ENCODE peak calls at places on chromosomes 11 and 22, in nine cellular contexts. One of them, this sample, is unnamed.

GRCh38 chr11:57370251-57370650 is 10.7 kb downstream of the PRG3 start:
- DNase-seq in pancreas: no peak
- DNase-seq in cardiac muscle cell: no peak
- DNase-seq in glutamatergic neuron: no peak
- DNase-seq in epithelial cell of esophagus: peak
- DNase-seq in H9: no peak
- DNase-seq in fibroblast of pulmonary artery: no peak
- DNase-seq in DND-41: no peak
- DNase-seq in WTC11: no peak
- DNase-seq in this sample: no peak

GRCh38 chr22:27318516-27318915 is 483.0 kb downstream of the MN1 start:
- DNase-seq in DND-41: no peak
- DNase-seq in H9: peak
- DNase-seq in glutamatergic neuron: no peak
- DNase-seq in cardiac muscle cell: peak
- DNase-seq in WTC11: no peak
- DNase-seq in fibroblast of pulmonary artery: peak
- DNase-seq in pancreas: no peak
- DNase-seq in epithelial cell of esophagus: peak
- DNase-seq in this sample: no peak

GRCh38 chr11:118785362-118785761 is 5.6 kb downstream of the DDX6 start:
- DNase-seq in fibroblast of pulmonary artery: peak
- DNase-seq in pancreas: no peak
- DNase-seq in glutamatergic neuron: no peak
- DNase-seq in H9: no peak
- DNase-seq in cardiac muscle cell: peak
- DNase-seq in epithelial cell of esophagus: peak
- DNase-seq in WTC11: no peak
- DNase-seq in DND-41: no peak
- DNase-seq in this sample: no peak

GRCh38 chr11:113732092-113732491 is 26.0 kb upstream of the TMPRSS5 start:
- DNase-seq in H9: no peak
- DNase-seq in fibroblast of pulmonary artery: no peak
- DNase-seq in pancreas: no peak
- DNase-seq in cardiac muscle cell: peak
- DNase-seq in glutamatergic neuron: no peak
- DNase-seq in DND-41: no peak
- DNase-seq in epithelial cell of esophagus: no peak
- DNase-seq in WTC11: no peak
- DNase-seq in this sample: no peak

GRCh38 chr22:30876221-30876751 is 92.3 kb downstream of the MORC2 start:
- DNase-seq in pancreas: peak
- DNase-seq in glutamatergic neuron: no peak
- DNase-seq in DND-41: no peak
- DNase-seq in H9: peak
- DNase-seq in cardiac muscle cell: no peak
- DNase-seq in WTC11: peak
- DNase-seq in fibroblast of pulmonary artery: no peak
- DNase-seq in epithelial cell of esophagus: no peak
- DNase-seq in this sample: no peak

GRCh38 chr11:33463059-33463458 is 205.9 kb downstream of the HIPK3 start:
- DNase-seq in epithelial cell of esophagus: peak
- DNase-seq in WTC11: no peak
- DNase-seq in cardiac muscle cell: peak
- DNase-seq in DND-41: no peak
- DNase-seq in pancreas: no peak
- DNase-seq in glutamatergic neuron: no peak
- DNase-seq in fibroblast of pulmonary artery: peak
- DNase-seq in H9: no peak
- DNase-seq in this sample: no peak

GRCh38 chr11:131864205-131864604 is 493.8 kb downstream of the NTM start:
- DNase-seq in cardiac muscle cell: no peak
- DNase-seq in fibroblast of pulmonary artery: no peak
- DNase-seq in WTC11: no peak
- DNase-seq in pancreas: no peak
- DNase-seq in H9: no peak
- DNase-seq in glutamatergic neuron: peak
- DNase-seq in epithelial cell of esophagus: no peak
- DNase-seq in DND-41: no peak
- DNase-seq in this sample: no peak

GRCh38 chr22:44882226-44882905 is 127.4 kb downstream of the PHF21B start:
- DNase-seq in WTC11: no peak
- DNase-seq in H9: peak
- DNase-seq in fibroblast of pulmonary artery: no peak
- DNase-seq in cardiac muscle cell: no peak
- DNase-seq in DND-41: no peak
- DNase-seq in glutamatergic neuron: peak
- DNase-seq in epithelial cell of esophagus: no peak
- DNase-seq in pancreas: no peak
- DNase-seq in this sample: no peak

GRCh38 chr11:115264278-115264677 is 239.9 kb downstream of the CADM1 start:
- DNase-seq in pancreas: no peak
- DNase-seq in epithelial cell of esophagus: no peak
- DNase-seq in glutamatergic neuron: no peak
- DNase-seq in WTC11: no peak
- DNase-seq in cardiac muscle cell: no peak
- DNase-seq in DND-41: no peak
- DNase-seq in H9: no peak
- DNase-seq in fibroblast of pulmonary artery: no peak
- DNase-seq in this sample: no peak

GRCh38 chr11:117795726-117796455 is 1.1 kb downstream of the DSCAML1 start:
- DNase-seq in H9: peak
- DNase-seq in WTC11: peak
- DNase-seq in DND-41: no peak
- DNase-seq in fibroblast of pulmonary artery: no peak
- DNase-seq in cardiac muscle cell: no peak
- DNase-seq in epithelial cell of esophagus: peak
- DNase-seq in pancreas: no peak
- DNase-seq in glutamatergic neuron: no peak
- DNase-seq in this sample: no peak

GRCh38 chr11:48103621-48104561 is 112.7 kb upstream of the OR4B1 start:
- DNase-seq in DND-41: no peak
- DNase-seq in epithelial cell of esophagus: no peak
- DNase-seq in fibroblast of pulmonary artery: peak
- DNase-seq in glutamatergic neuron: no peak
- DNase-seq in H9: no peak
- DNase-seq in WTC11: no peak
- DNase-seq in cardiac muscle cell: peak
- DNase-seq in pancreas: no peak
- DNase-seq in this sample: no peak

GRCh38 chr11:67213251-67213650 is 53.0 kb upstream of the GRK2 start:
- DNase-seq in DND-41: no peak
- DNase-seq in fibroblast of pulmonary artery: no peak
- DNase-seq in cardiac muscle cell: no peak
- DNase-seq in pancreas: no peak
- DNase-seq in glutamatergic neuron: no peak
- DNase-seq in epithelial cell of esophagus: no peak
- DNase-seq in WTC11: no peak
- DNase-seq in H9: no peak
- DNase-seq in this sample: no peak

GRCh38 chr11:498297-499181 is 8.5 kb downstream of the RNH1 start:
- DNase-seq in DND-41: no peak
- DNase-seq in cardiac muscle cell: no peak
- DNase-seq in fibroblast of pulmonary artery: no peak
- DNase-seq in H9: peak
- DNase-seq in WTC11: no peak
- DNase-seq in epithelial cell of esophagus: no peak
- DNase-seq in glutamatergic neuron: no peak
- DNase-seq in pancreas: peak
- DNase-seq in this sample: no peak

GRCh38 chr11:110990316-110990715 is 255.2 kb upstream of the POU2AF2 start:
- DNase-seq in WTC11: no peak
- DNase-seq in epithelial cell of esophagus: no peak
- DNase-seq in H9: no peak
- DNase-seq in DND-41: no peak
- DNase-seq in pancreas: no peak
- DNase-seq in cardiac muscle cell: no peak
- DNase-seq in fibroblast of pulmonary artery: no peak
- DNase-seq in glutamatergic neuron: no peak
- DNase-seq in this sample: no peak

GRCh38 chr11:119727523-119728081 is 1.4 kb downstream of the NECTIN1 start:
- DNase-seq in H9: peak
- DNase-seq in pancreas: peak
- DNase-seq in fibroblast of pulmonary artery: no peak
- DNase-seq in DND-41: peak
- DNase-seq in epithelial cell of esophagus: peak
- DNase-seq in cardiac muscle cell: no peak
- DNase-seq in glutamatergic neuron: peak
- DNase-seq in WTC11: peak
- DNase-seq in this sample: peak

GRCh38 chr11:15875934-15876333 is 480.4 kb downstream of the SOX6 start:
- DNase-seq in glutamatergic neuron: no peak
- DNase-seq in cardiac muscle cell: no peak
- DNase-seq in DND-41: no peak
- DNase-seq in epithelial cell of esophagus: no peak
- DNase-seq in fibroblast of pulmonary artery: no peak
- DNase-seq in pancreas: no peak
- DNase-seq in H9: no peak
- DNase-seq in WTC11: no peak
- DNase-seq in this sample: no peak

DNA sequence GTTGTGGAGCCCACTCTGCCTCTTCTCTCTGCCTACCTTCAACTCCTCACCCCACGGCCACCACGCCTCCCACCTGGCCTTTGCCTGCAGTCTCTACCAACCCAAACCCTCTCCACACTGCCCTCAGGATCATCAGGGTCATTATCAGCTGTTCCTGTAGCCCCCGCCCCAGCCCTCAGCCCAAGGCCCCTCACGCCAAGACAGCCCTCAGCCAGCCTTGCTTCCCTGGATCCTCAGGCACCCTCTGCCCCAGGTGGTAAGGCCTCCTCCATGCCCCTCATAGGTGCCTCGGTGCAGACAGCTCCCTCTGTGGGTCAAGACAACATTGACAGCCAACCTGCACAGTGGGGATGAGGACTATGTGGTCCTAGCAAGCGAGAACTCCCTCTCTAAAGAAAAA is 1.7 kb downstream of the SBF1 start:
- DNase-seq in fibroblast of pulmonary artery: no peak
- DNase-seq in WTC11: no peak
- DNase-seq in DND-41: peak
- DNase-seq in cardiac muscle cell: no peak
- DNase-seq in glutamatergic neuron: no peak
- DNase-seq in pancreas: peak
- DNase-seq in epithelial cell of esophagus: peak
- DNase-seq in H9: no peak
- DNase-seq in this sample: no peak
- TF ChIP-seq CTCF in fibroblast of pulmonary artery: peak
- TF ChIP-seq CTCF in WTC11: no peak
- TF ChIP-seq CTCF in DND-41: peak
- TF ChIP-seq CTCF in cardiac muscle cell: peak
- TF ChIP-seq CTCF in glutamatergic neuron: peak
- TF ChIP-seq CTCF in pancreas: peak
- TF ChIP-seq CTCF in epithelial cell of esophagus: peak
- TF ChIP-seq CTCF in H9: peak
- TF ChIP-seq CTCF in this sample: no peak

GRCh38 chr11:69238562-69239319 is 55.2 kb upstream of the MYEOV start:
- DNase-seq in pancreas: no peak
- DNase-seq in DND-41: no peak
- DNase-seq in cardiac muscle cell: no peak
- DNase-seq in WTC11: no peak
- DNase-seq in fibroblast of pulmonary artery: no peak
- DNase-seq in epithelial cell of esophagus: no peak
- DNase-seq in H9: peak
- DNase-seq in glutamatergic neuron: no peak
- DNase-seq in this sample: no peak

GRCh38 chr11:69239320-69240040 is 54.5 kb upstream of the MYEOV start:
- DNase-seq in glutamatergic neuron: no peak
- DNase-seq in epithelial cell of esophagus: no peak
- DNase-seq in WTC11: no peak
- DNase-seq in DND-41: no peak
- DNase-seq in H9: peak
- DNase-seq in pancreas: no peak
- DNase-seq in cardiac muscle cell: no peak
- DNase-seq in fibroblast of pulmonary artery: no peak
- DNase-seq in this sample: no peak

GRCh38 chr11:69241844-69242582 is 51.9 kb upstream of the MYEOV start:
- DNase-seq in epithelial cell of esophagus: no peak
- DNase-seq in glutamatergic neuron: no peak
- DNase-seq in cardiac muscle cell: no peak
- DNase-seq in fibroblast of pulmonary artery: no peak
- DNase-seq in WTC11: no peak
- DNase-seq in pancreas: no peak
- DNase-seq in DND-41: no peak
- DNase-seq in H9: no peak
- DNase-seq in this sample: no peak

GRCh38 chr11:69241075-69241740 is 52.7 kb upstream of the MYEOV start:
- DNase-seq in pancreas: no peak
- DNase-seq in cardiac muscle cell: no peak
- DNase-seq in WTC11: no peak
- DNase-seq in glutamatergic neuron: no peak
- DNase-seq in fibroblast of pulmonary artery: no peak
- DNase-seq in epithelial cell of esophagus: no peak
- DNase-seq in DND-41: no peak
- DNase-seq in H9: peak
- DNase-seq in this sample: no peak

GRCh38 chr11:69240332-69241074 is 53.5 kb upstream of the MYEOV start:
- DNase-seq in H9: peak
- DNase-seq in epithelial cell of esophagus: peak
- DNase-seq in DND-41: no peak
- DNase-seq in WTC11: no peak
- DNase-seq in pancreas: no peak
- DNase-seq in fibroblast of pulmonary artery: peak
- DNase-seq in glutamatergic neuron: no peak
- DNase-seq in cardiac muscle cell: peak
- DNase-seq in this sample: no peak
- TF ChIP-seq CTCF in H9: peak
- TF ChIP-seq CTCF in epithelial cell of esophagus: peak
- TF ChIP-seq CTCF in DND-41: peak
- TF ChIP-seq CTCF in WTC11: peak
- TF ChIP-seq CTCF in pancreas: no peak
- TF ChIP-seq CTCF in fibroblast of pulmonary artery: peak
- TF ChIP-seq CTCF in glutamatergic neuron: no peak
- TF ChIP-seq CTCF in cardiac muscle cell: peak
- TF ChIP-seq CTCF in this sample: no peak

DNA sequence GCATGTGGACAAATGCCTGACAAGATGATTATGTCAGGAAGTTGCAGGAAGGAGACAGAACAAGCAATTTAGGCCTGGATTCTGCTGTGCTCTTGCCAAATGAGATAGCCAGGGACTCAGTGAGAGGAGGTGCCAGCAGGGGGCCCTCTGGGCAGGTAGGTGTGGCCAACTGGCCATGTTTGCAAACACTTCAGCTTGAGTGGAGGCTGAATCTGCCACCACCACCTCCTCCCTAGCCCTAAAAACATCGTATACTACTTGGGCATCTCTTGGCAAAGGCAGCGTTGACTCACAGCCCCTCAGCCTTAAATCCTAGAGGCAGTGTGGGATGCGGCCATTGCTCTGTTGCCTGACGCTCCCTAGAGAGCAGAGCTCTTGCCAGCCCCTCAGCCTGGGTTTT is 95.1 kb upstream of the PLET1 start:
- DNase-seq in DND-41: peak
- DNase-seq in pancreas: no peak
- DNase-seq in glutamatergic neuron: peak
- DNase-seq in H9: peak
- DNase-seq in epithelial cell of esophagus: peak
- DNase-seq in WTC11: peak
- DNase-seq in cardiac muscle cell: peak
- DNase-seq in fibroblast of pulmonary artery: peak
- DNase-seq in this sample: peak
- TF ChIP-seq CTCF in DND-41: peak
- TF ChIP-seq CTCF in pancreas: no peak
- TF ChIP-seq CTCF in glutamatergic neuron: peak
- TF ChIP-seq CTCF in H9: peak
- TF ChIP-seq CTCF in epithelial cell of esophagus: peak
- TF ChIP-seq CTCF in WTC11: no peak
- TF ChIP-seq CTCF in cardiac muscle cell: peak
- TF ChIP-seq CTCF in fibroblast of pulmonary artery: peak
- TF ChIP-seq CTCF in this sample: no peak

GRCh38 chr22:36946436-36947158 is 33.2 kb downstream of the CSF2RB start:
- DNase-seq in epithelial cell of esophagus: no peak
- DNase-seq in pancreas: no peak
- DNase-seq in fibroblast of pulmonary artery: peak
- DNase-seq in H9: no peak
- DNase-seq in WTC11: no peak
- DNase-seq in DND-41: no peak
- DNase-seq in cardiac muscle cell: peak
- DNase-seq in glutamatergic neuron: no peak
- DNase-seq in this sample: no peak
- TF ChIP-seq CTCF in epithelial cell of esophagus: peak
- TF ChIP-seq CTCF in pancreas: no peak
- TF ChIP-seq CTCF in fibroblast of pulmonary artery: peak
- TF ChIP-seq CTCF in H9: peak
- TF ChIP-seq CTCF in WTC11: no peak
- TF ChIP-seq CTCF in DND-41: no peak
- TF ChIP-seq CTCF in cardiac muscle cell: no peak
- TF ChIP-seq CTCF in glutamatergic neuron: no peak
- TF ChIP-seq CTCF in this sample: no peak

This sample was measured in endothelial cell.